ENCODE peak calls at places on chromosomes 16 and 17, in four cellular contexts. R is neural progenitor cell, N is cardiac muscle cell, I is ovary. F is an unnamed sample.

GRCh38 chr17:35242158-35242804 is 591 bp upstream of the SLFN5 start:
- DNase-seq in R (peak; percentile 90), N (peak; percentile 73), I (peak; percentile 59), F (peak; percentile 77)

GRCh38 chr17:79788455-79788854 is 8.4 kb downstream of the CBX8 start:
- DNase-seq in R (no peak), N (no peak), I (no peak), F (no peak)

GRCh38 chr16:77675464-77676324 is 46.6 kb upstream of the NUDT7 start:
- DNase-seq in R (peak; percentile 82), N (peak; percentile 81), I (peak; percentile 60), F (peak; percentile 78)

GRCh38 chr17:58338907-58339774 is 10.5 kb upstream of the TSPOAP1 start:
- DNase-seq in R (peak; percentile 26), N (peak; percentile 57), I (no peak), F (peak; percentile 80)

GRCh38 chr16:29114476-29115012 is 129.7 kb downstream of the LAT start:
- DNase-seq in R (no peak), N (no peak), I (no peak), F (no peak)

GRCh38 chr16:84005391-84005790 is 37.2 kb downstream of the SLC38A8 start:
- DNase-seq in R (no peak), N (no peak), I (no peak), F (no peak)

GRCh38 chr16:80973991-80974390 is 32.7 kb downstream of the CMC2 start:
- DNase-seq in R (no peak), N (no peak), I (no peak), F (no peak)

GRCh38 chr17:47230864-47231263 is 21.7 kb downstream of the MYL4 start:
- DNase-seq in R (no peak), N (no peak), I (no peak), F (no peak)

GRCh38 chr16:50058091-50058771 is 7.5 kb upstream of the HEATR3 start:
- DNase-seq in R (no peak), N (no peak), I (no peak), F (no peak)

GRCh38 chr16:17397499-17397891 is 73.3 kb downstream of the XYLT1 start:
- DNase-seq in R (no peak), N (peak; percentile 69), I (no peak), F (no peak)

GRCh38 chr16:69796285-69797118 is 34.4 kb downstream of the WWP2 start:
- DNase-seq in R (peak; percentile 80), N (peak; percentile 78), I (no peak), F (peak; percentile 69)

GRCh38 chr17:5248821-5249479 is 14.3 kb upstream of the SCIMP start:
- DNase-seq in R (no peak), N (peak; percentile 22), I (no peak), F (no peak)

GRCh38 chr16:73831197-73831596 is 465.4 kb upstream of the PSMD7 start:
- DNase-seq in R (no peak), N (no peak), I (no peak), F (no peak)

GRCh38 chr16:75570351-75571104 is 4.3 kb downstream of the GABARAPL2 start:
- DNase-seq in R (no peak), N (no peak), I (no peak), F (no peak)

GRCh38 chr16:84746875-84747274 is 47.1 kb downstream of the USP10 start:
- DNase-seq in R (no peak), N (no peak), I (no peak), F (no peak)

GRCh38 chr17:80145076-80146075 is 1.6 kb downstream of the EIF4A3 start:
- DNase-seq in R (no peak), N (no peak), I (no peak), F (peak; percentile 49)

GRCh38 chr17:43591750-43592562 is 45.8 kb upstream of the ETV4 start:
- DNase-seq in R (peak; percentile 15), N (no peak), I (peak; percentile 74), F (peak; percentile 90)

GRCh38 chr16:4550587-4550986 is 5.6 kb upstream of the C16orf96 start:
- DNase-seq in R (no peak), N (no peak), I (no peak), F (no peak)

GRCh38 chr16:71406724-71407123 is 35.1 kb downstream of the TLE7 start:
- DNase-seq in R (no peak), N (no peak), I (no peak), F (no peak)

GRCh38 chr17:57671546-57672204 is 73.4 kb downstream of the CCDC182 start:
- DNase-seq in R (peak; percentile 91), N (peak; percentile 88), I (peak; percentile 78), F (peak; percentile 89)

GRCh38 chr17:4229627-4230026 is 34.2 kb downstream of the ANKFY1 start:
- DNase-seq in R (no peak), N (peak; percentile 18), I (peak; percentile 64), F (peak; percentile 87)

GRCh38 chr16:648786-649589 is at the start of gene WDR90:
- DNase-seq in R (peak; percentile 96), N (peak; percentile 95), I (peak; percentile 94), F (peak; percentile 97)

GRCh38 chr17:32461853-32462617 is 17.7 kb downstream of the PSMD11 start:
- DNase-seq in R (peak; percentile 73), N (peak; percentile 69), I (peak; percentile 61), F (no peak)

GRCh38 chr17:29032798-29033197 is 10.1 kb upstream of the PIPOX start:
- DNase-seq in R (peak; percentile 61), N (no peak), I (no peak), F (no peak)

DNA sequence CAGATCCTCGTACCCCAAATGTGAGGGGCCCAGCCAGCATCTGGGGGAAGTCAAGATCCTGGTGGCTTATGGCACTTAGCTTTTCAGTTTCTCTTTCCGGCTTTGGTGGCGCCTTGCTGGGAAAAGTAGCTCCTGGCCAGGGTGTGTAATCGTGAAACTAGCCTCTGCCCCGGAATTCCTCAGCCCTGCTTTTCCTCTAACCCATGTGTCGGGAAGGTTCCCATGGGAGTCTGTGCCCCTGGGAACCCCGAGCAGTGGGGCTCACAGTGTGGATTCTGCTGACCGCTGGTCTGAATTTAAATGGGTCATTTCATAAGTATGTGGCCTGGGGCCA is 3.3 kb upstream of the SOCS1 start:
- DNase-seq in R (no peak), N (no peak), I (no peak), F (no peak)
- H3K4me3 ChIP-seq in R (no peak overlapping the region), N (no peak overlapping the region), I (no peak overlapping the region), F (no peak overlapping the region)

GRCh38 chr17:17118399-17118798 is 76.1 kb downstream of the MPRIP start:
- DNase-seq in R (no peak), N (no peak), I (no peak), F (no peak)

GRCh38 chr17:17117923-17118322 is 75.7 kb downstream of the MPRIP start:
- DNase-seq in R (no peak), N (no peak), I (no peak), F (no peak)

GRCh38 chr17:17116406-17116805 is 74.1 kb downstream of the MPRIP start:
- DNase-seq in R (no peak), N (no peak), I (no peak), F (no peak)

GRCh38 chr17:17114592-17115225 is 72.5 kb downstream of the MPRIP start:
- DNase-seq in R (no peak), N (no peak), I (no peak), F (no peak)

GRCh38 chr17:17115620-17116019 is 73.4 kb downstream of the MPRIP start:
- DNase-seq in R (no peak), N (no peak), I (no peak), F (no peak)
- H3K4me1 ChIP-seq in R (peaks cover 12% of the 10 kb centered on the region), N (peaks cover 11% of the 10 kb centered on the region), I (peaks cover 46% of the 10 kb centered on the region), F (peaks cover 38% of the 10 kb centered on the region)

DNA sequence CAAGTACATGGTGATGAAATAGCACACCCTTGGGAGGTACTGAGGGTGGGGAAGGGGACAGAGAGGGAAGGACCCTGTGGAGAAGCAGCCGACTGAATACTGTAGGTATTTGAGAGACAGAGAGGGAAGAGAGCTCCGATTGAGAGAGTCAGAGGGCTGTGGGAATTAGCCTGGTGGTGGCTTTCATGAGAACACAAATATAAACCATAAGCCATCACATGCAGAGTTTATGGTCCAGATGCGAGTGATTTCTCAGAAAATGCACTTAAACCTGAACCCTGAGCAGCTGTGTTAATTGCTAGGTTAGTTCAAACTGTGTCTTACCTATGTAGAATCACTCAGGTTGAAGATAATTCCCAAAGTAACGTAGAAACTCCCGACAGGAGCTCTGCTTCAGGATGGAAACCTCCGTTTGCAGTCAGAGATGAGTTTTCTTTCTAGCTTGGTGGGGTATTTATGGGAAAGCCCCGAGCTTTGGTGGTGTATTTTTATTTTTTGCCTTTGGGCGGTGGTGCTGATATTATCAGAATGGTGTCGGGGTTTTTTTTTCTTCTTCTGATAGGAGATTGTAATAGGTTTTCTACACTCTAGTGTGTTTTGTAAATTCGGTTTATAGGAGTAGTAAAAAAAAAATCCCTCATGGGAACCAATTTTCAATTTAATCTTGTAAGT is 185.0 kb upstream of the CACNG5 start:
- DNase-seq in R (no peak), N (no peak), I (no peak), F (no peak)
- H3K4me3 ChIP-seq in R (no peak overlapping the region), N (no peak overlapping the region), I (no peak overlapping the region), F (no peak overlapping the region)

DNA sequence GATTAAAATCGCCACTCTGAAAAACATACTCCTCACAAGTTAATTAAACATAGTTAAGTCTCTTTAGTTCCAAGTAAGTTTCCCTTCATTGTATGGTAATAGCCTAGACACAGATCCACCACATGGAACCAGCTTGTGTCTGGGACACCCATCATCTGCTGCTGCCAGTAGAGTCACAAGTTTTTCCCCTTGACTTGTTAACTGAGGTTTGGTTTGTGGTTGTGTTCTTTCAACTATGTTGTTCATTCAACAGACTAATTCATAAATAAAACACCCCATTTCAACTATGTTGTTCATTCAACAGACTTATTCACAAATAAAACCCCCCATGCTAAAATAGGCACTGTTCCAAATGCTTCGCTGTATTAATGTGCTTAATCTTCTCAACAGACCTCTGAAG is 24.4 kb downstream of the YWHAE start:
- DNase-seq in R (no peak), N (no peak), I (no peak), F (no peak)
- H3K4me1 ChIP-seq in R (no peaks in the 10 kb centered on the region), N (peaks cover 32% of the 10 kb centered on the region), I (peaks cover 30% of the 10 kb centered on the region), F (peaks cover 100% of the 10 kb centered on the region)

GRCh38 chr16:88983157-88983556 is 6.2 kb upstream of the CBFA2T3 start:
- DNase-seq in R (no peak), N (no peak), I (no peak), F (no peak)
- H3K4me3 ChIP-seq in R (no peak overlapping the region), N (no peak overlapping the region), I (no peak overlapping the region), F (no peak overlapping the region)

GRCh38 chr17:82235775-82236141 is 6.9 kb downstream of the SLC16A3 start:
- DNase-seq in R (no peak), N (no peak), I (peak; percentile 67), F (peak; percentile 72)

GRCh38 chr17:82237746-82238561 is 9.1 kb downstream of the SLC16A3 start:
- DNase-seq in R (no peak), N (no peak), I (peak; percentile 58), F (peak; percentile 67)

GRCh38 chr17:82236142-82236971 is 7.5 kb downstream of the SLC16A3 start:
- DNase-seq in R (peak; percentile 86), N (peak; percentile 86), I (peak; percentile 83), F (peak; percentile 89)

GRCh38 chr17:82238562-82239201 is 9.8 kb downstream of the SLC16A3 start:
- DNase-seq in R (no peak), N (no peak), I (peak; percentile 77), F (peak; percentile 94)

DNA sequence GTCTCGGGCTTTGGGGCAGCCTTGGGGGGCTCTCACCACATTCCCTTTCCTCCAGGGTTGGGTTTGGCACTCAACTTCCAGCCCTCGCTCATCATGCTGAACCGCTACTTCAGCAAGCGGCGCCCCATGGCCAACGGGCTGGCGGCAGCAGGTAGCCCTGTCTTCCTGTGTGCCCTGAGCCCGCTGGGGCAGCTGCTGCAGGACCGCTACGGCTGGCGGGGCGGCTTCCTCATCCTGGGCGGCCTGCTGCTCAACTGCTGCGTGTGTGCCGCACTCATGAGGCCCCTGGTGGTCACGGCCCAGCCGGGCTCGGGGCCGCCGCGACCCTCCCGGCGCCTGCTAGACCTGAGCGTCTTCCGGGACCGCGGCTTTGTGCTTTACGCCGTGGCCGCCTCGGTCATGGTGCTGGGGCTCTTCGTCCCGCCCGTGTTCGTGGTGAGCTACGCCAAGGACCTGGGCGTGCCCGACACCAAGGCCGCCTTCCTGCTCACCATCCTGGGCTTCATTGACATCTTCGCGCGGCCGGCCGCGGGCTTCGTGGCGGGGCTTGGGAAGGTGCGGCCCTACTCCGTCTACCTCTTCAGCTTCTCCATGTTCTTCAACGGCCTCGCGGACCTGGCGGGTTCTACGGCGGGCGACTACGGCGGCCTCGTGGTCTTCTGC is 8.4 kb downstream of the SLC16A3 start:
- DNase-seq in R (no peak), N (no peak), I (peak; percentile 44), F (peak; percentile 74)
- H3K4me1 ChIP-seq in R (peaks cover 20% of the 10 kb centered on the region), N (peaks cover 63% of the 10 kb centered on the region), I (peaks cover 56% of the 10 kb centered on the region), F (peaks cover 66% of the 10 kb centered on the region)

F was measured in sigmoid colon.